ENCODE peak calls at places on chromosomes 11 and 22, in six cellular contexts. One of them, this sample, is unnamed.

GRCh38 chr11:26377619-26378018 is 45.7 kb downstream of the ANO3 start:
- DNase-seq in WTC11: no peak
- DNase-seq in CD8-positive, alpha-beta T cell: no peak
- DNase-seq in AG09319: no peak
- DNase-seq in dorsolateral prefrontal cortex: no peak
- DNase-seq in lung: no peak
- DNase-seq in this sample: no peak

GRCh38 chr11:86091566-86091965 is 22.7 kb upstream of the PICALM start:
- DNase-seq in WTC11: no peak
- DNase-seq in CD8-positive, alpha-beta T cell: no peak
- DNase-seq in AG09319: peak; percentile 36
- DNase-seq in dorsolateral prefrontal cortex: no peak
- DNase-seq in lung: no peak
- DNase-seq in this sample: no peak

GRCh38 chr11:35980646-35981402 is 37.0 kb downstream of the LDLRAD3 start:
- DNase-seq in WTC11: no peak
- DNase-seq in CD8-positive, alpha-beta T cell: no peak
- DNase-seq in AG09319: no peak
- DNase-seq in dorsolateral prefrontal cortex: no peak
- DNase-seq in lung: no peak
- DNase-seq in this sample: no peak

GRCh38 chr11:26620282-26621045 is 48.4 kb upstream of the MUC15 start:
- DNase-seq in WTC11: no peak
- DNase-seq in CD8-positive, alpha-beta T cell: no peak
- DNase-seq in AG09319: no peak
- DNase-seq in dorsolateral prefrontal cortex: no peak
- DNase-seq in lung: no peak
- DNase-seq in this sample: no peak

GRCh38 chr11:42170601-42171000 is 711.1 kb upstream of the LRRC4C start:
- DNase-seq in WTC11: no peak
- DNase-seq in CD8-positive, alpha-beta T cell: no peak
- DNase-seq in AG09319: no peak
- DNase-seq in dorsolateral prefrontal cortex: no peak
- DNase-seq in lung: no peak
- DNase-seq in this sample: no peak

GRCh38 chr22:43993072-43993760 is 30.9 kb upstream of the PARVB start:
- DNase-seq in WTC11: peak; percentile 78
- DNase-seq in CD8-positive, alpha-beta T cell: peak; percentile 30
- DNase-seq in AG09319: peak; percentile 12
- DNase-seq in dorsolateral prefrontal cortex: peak; percentile 53
- DNase-seq in lung: peak; percentile 48
- DNase-seq in this sample: peak; percentile 53

GRCh38 chr11:61480936-61481335 is 27.6 kb upstream of the LRRC10B start:
- DNase-seq in WTC11: peak; percentile 87
- DNase-seq in CD8-positive, alpha-beta T cell: no peak
- DNase-seq in AG09319: no peak
- DNase-seq in dorsolateral prefrontal cortex: no peak
- DNase-seq in lung: no peak
- DNase-seq in this sample: no peak

GRCh38 chr22:32991353-32992115 is 66.6 kb downstream of the SYN3 start:
- DNase-seq in WTC11: no peak
- DNase-seq in CD8-positive, alpha-beta T cell: no peak
- DNase-seq in AG09319: peak; percentile 4
- DNase-seq in dorsolateral prefrontal cortex: no peak
- DNase-seq in lung: no peak
- DNase-seq in this sample: no peak

GRCh38 chr11:60504219-60504618 is 11.0 kb upstream of the MS4A13 start:
- DNase-seq in WTC11: no peak
- DNase-seq in CD8-positive, alpha-beta T cell: no peak
- DNase-seq in AG09319: no peak
- DNase-seq in dorsolateral prefrontal cortex: no peak
- DNase-seq in lung: no peak
- DNase-seq in this sample: no peak

GRCh38 chr22:17873116-17873515 is 98.8 kb upstream of the BID start:
- DNase-seq in WTC11: no peak
- DNase-seq in CD8-positive, alpha-beta T cell: no peak
- DNase-seq in AG09319: no peak
- DNase-seq in dorsolateral prefrontal cortex: no peak
- DNase-seq in lung: no peak
- DNase-seq in this sample: no peak

GRCh38 chr22:49703990-49704344 is 123.7 kb downstream of the BRD1 start:
- DNase-seq in WTC11: no peak
- DNase-seq in CD8-positive, alpha-beta T cell: no peak
- DNase-seq in AG09319: no peak
- DNase-seq in dorsolateral prefrontal cortex: no peak
- DNase-seq in lung: no peak
- DNase-seq in this sample: no peak

GRCh38 chr22:49701380-49702067 is 126.1 kb downstream of the BRD1 start:
- DNase-seq in WTC11: no peak
- DNase-seq in CD8-positive, alpha-beta T cell: no peak
- DNase-seq in AG09319: no peak
- DNase-seq in dorsolateral prefrontal cortex: no peak
- DNase-seq in lung: no peak
- DNase-seq in this sample: no peak

GRCh38 chr22:49703391-49703926 is 124.2 kb downstream of the BRD1 start:
- DNase-seq in WTC11: no peak
- DNase-seq in CD8-positive, alpha-beta T cell: no peak
- DNase-seq in AG09319: no peak
- DNase-seq in dorsolateral prefrontal cortex: no peak
- DNase-seq in lung: no peak
- DNase-seq in this sample: no peak

GRCh38 chr22:49699928-49700498 is 127.7 kb downstream of the BRD1 start:
- DNase-seq in WTC11: no peak
- DNase-seq in CD8-positive, alpha-beta T cell: no peak
- DNase-seq in AG09319: no peak
- DNase-seq in dorsolateral prefrontal cortex: peak; percentile 10
- DNase-seq in lung: no peak
- DNase-seq in this sample: no peak

DNA sequence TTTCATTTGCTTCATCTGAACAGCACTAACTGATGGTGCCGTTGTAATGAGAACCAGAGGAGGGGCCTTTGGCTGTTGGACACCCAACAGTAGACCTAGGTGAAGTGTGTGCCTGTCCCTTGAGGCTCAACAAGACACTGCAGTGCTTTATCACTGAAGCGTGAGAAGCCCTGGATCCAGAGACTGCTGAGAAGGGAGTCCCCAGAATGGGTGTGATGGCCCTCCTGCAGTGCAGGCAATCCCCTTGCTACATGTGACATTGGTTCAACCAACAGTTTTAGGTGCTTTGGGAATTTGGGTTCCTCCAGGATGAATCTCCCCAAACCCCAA is 125.6 kb downstream of the BRD1 start:
- DNase-seq in WTC11: no peak
- DNase-seq in CD8-positive, alpha-beta T cell: no peak
- DNase-seq in AG09319: no peak
- DNase-seq in dorsolateral prefrontal cortex: no peak
- DNase-seq in lung: no peak
- DNase-seq in this sample: no peak
- TF ChIP-seq CTCF in WTC11: no peak
- TF ChIP-seq CTCF in CD8-positive, alpha-beta T cell: peak; percentile 1
- TF ChIP-seq CTCF in AG09319: no peak
- TF ChIP-seq CTCF in dorsolateral prefrontal cortex: no peak
- TF ChIP-seq CTCF in lung: no peak
- TF ChIP-seq CTCF in this sample: no peak

GRCh38 chr11:120182790-120183491 is 27.9 kb upstream of the OAF start:
- DNase-seq in WTC11: peak; percentile 77
- DNase-seq in CD8-positive, alpha-beta T cell: no peak
- DNase-seq in AG09319: no peak
- DNase-seq in dorsolateral prefrontal cortex: peak; percentile 42
- DNase-seq in lung: peak; percentile 34
- DNase-seq in this sample: peak; percentile 7

GRCh38 chr11:120179071-120179672 is 31.7 kb upstream of the OAF start:
- DNase-seq in WTC11: no peak
- DNase-seq in CD8-positive, alpha-beta T cell: no peak
- DNase-seq in AG09319: no peak
- DNase-seq in dorsolateral prefrontal cortex: no peak
- DNase-seq in lung: peak; percentile 28
- DNase-seq in this sample: no peak

GRCh38 chr11:120182357-120182756 is 28.5 kb upstream of the OAF start:
- DNase-seq in WTC11: no peak
- DNase-seq in CD8-positive, alpha-beta T cell: no peak
- DNase-seq in AG09319: no peak
- DNase-seq in dorsolateral prefrontal cortex: peak; percentile 18
- DNase-seq in lung: peak; percentile 20
- DNase-seq in this sample: no peak

GRCh38 chr11:120181446-120181992 is 29.3 kb upstream of the OAF start:
- DNase-seq in WTC11: no peak
- DNase-seq in CD8-positive, alpha-beta T cell: no peak
- DNase-seq in AG09319: no peak
- DNase-seq in dorsolateral prefrontal cortex: peak; percentile 26
- DNase-seq in lung: peak; percentile 25
- DNase-seq in this sample: no peak

GRCh38 chr11:120180571-120181445 is 30.0 kb upstream of the OAF start:
- DNase-seq in WTC11: no peak
- DNase-seq in CD8-positive, alpha-beta T cell: no peak
- DNase-seq in AG09319: no peak
- DNase-seq in dorsolateral prefrontal cortex: no peak
- DNase-seq in lung: peak; percentile 26
- DNase-seq in this sample: peak; percentile 5
- TF ChIP-seq CTCF in WTC11: no peak
- TF ChIP-seq CTCF in CD8-positive, alpha-beta T cell: no peak
- TF ChIP-seq CTCF in AG09319: peak; percentile 29
- TF ChIP-seq CTCF in dorsolateral prefrontal cortex: no peak
- TF ChIP-seq CTCF in lung: no peak
- TF ChIP-seq CTCF in this sample: no peak

GRCh38 chr11:89477175-89477574 is 14.0 kb downstream of the NOX4 start:
- DNase-seq in WTC11: peak; percentile 63
- DNase-seq in CD8-positive, alpha-beta T cell: no peak
- DNase-seq in AG09319: no peak
- DNase-seq in dorsolateral prefrontal cortex: no peak
- DNase-seq in lung: no peak
- DNase-seq in this sample: no peak
- TF ChIP-seq CTCF in WTC11: no peak
- TF ChIP-seq CTCF in CD8-positive, alpha-beta T cell: no peak
- TF ChIP-seq CTCF in AG09319: no peak
- TF ChIP-seq CTCF in dorsolateral prefrontal cortex: no peak
- TF ChIP-seq CTCF in lung: no peak
- TF ChIP-seq CTCF in this sample: no peak

GRCh38 chr22:35155403-35156025 is 89.6 kb downstream of the ISX start:
- DNase-seq in WTC11: peak; percentile 24
- DNase-seq in CD8-positive, alpha-beta T cell: no peak
- DNase-seq in AG09319: no peak
- DNase-seq in dorsolateral prefrontal cortex: no peak
- DNase-seq in lung: no peak
- DNase-seq in this sample: no peak
- TF ChIP-seq CTCF in WTC11: no peak
- TF ChIP-seq CTCF in CD8-positive, alpha-beta T cell: no peak
- TF ChIP-seq CTCF in AG09319: no peak
- TF ChIP-seq CTCF in dorsolateral prefrontal cortex: no peak
- TF ChIP-seq CTCF in lung: no peak
- TF ChIP-seq CTCF in this sample: no peak

DNA sequence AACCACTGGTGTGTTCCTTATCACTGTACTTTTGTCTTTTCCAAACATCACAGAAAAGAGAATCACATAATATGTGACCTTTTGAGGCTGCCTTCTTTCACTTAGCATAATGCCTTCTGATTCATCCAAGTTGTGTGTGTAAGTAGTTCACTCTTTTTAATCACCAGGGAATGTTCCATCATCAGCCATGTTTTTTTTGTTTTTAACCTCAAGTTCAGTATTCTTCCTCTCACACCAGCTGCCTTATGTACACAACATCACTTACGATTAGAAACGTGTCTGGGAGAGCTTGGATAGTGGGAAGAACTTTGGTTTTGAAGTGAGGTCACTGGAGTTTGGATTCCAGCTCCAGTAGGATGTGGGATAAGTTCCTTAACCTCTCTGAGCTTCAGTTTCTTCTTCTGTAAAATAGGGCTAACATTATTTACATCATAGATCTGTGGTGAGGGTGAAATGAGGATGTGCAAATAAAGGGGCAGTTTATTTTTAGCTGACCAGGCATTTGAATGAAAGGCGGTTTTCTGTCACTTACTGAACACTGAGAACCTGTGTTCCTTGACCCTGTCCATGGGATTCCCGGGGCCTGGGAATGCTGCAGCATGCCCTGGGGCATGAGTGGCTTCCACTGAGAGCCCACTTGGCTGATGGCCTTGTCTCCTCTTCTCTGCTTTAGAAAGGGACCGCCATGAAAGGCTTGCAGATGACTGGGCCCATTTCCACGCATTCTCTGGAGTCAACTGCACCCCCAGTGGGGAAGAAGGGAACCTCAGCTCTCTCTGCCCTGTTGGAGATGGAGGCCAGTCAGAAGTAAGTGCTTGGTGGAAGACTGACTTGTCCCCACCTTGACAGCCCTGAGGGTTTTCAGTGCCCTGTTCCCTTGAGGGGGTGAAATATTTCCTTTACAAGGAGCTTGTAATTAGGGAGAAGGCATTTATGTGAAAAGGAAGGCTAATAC is 92.6 kb downstream of the DEPDC5 start:
- DNase-seq in WTC11: peak; percentile 21
- DNase-seq in CD8-positive, alpha-beta T cell: no peak
- DNase-seq in AG09319: no peak
- DNase-seq in dorsolateral prefrontal cortex: no peak
- DNase-seq in lung: no peak
- DNase-seq in this sample: no peak
- TF ChIP-seq CTCF in WTC11: no peak
- TF ChIP-seq CTCF in CD8-positive, alpha-beta T cell: no peak
- TF ChIP-seq CTCF in AG09319: peak; percentile 10
- TF ChIP-seq CTCF in dorsolateral prefrontal cortex: peak; percentile 14
- TF ChIP-seq CTCF in lung: no peak
- TF ChIP-seq CTCF in this sample: no peak

GRCh38 chr11:105432241-105432995 is 177.5 kb upstream of the GRIA4 start:
- DNase-seq in WTC11: no peak
- DNase-seq in CD8-positive, alpha-beta T cell: no peak
- DNase-seq in AG09319: no peak
- DNase-seq in dorsolateral prefrontal cortex: no peak
- DNase-seq in lung: no peak
- DNase-seq in this sample: no peak

GRCh38 chr11:105429421-105429965 is 180.4 kb upstream of the GRIA4 start:
- DNase-seq in WTC11: no peak
- DNase-seq in CD8-positive, alpha-beta T cell: no peak
- DNase-seq in AG09319: no peak
- DNase-seq in dorsolateral prefrontal cortex: no peak
- DNase-seq in lung: no peak
- DNase-seq in this sample: no peak
- TF ChIP-seq CTCF in WTC11: no peak
- TF ChIP-seq CTCF in CD8-positive, alpha-beta T cell: no peak
- TF ChIP-seq CTCF in AG09319: no peak
- TF ChIP-seq CTCF in dorsolateral prefrontal cortex: no peak
- TF ChIP-seq CTCF in lung: no peak
- TF ChIP-seq CTCF in this sample: no peak

GRCh38 chr11:72423840-72424239 is 10.5 kb downstream of the CLPB start:
- DNase-seq in WTC11: no peak
- DNase-seq in CD8-positive, alpha-beta T cell: no peak
- DNase-seq in AG09319: no peak
- DNase-seq in dorsolateral prefrontal cortex: no peak
- DNase-seq in lung: no peak
- DNase-seq in this sample: no peak

GRCh38 chr11:72422414-72422813 is 11.9 kb downstream of the CLPB start:
- DNase-seq in WTC11: no peak
- DNase-seq in CD8-positive, alpha-beta T cell: no peak
- DNase-seq in AG09319: no peak
- DNase-seq in dorsolateral prefrontal cortex: no peak
- DNase-seq in lung: no peak
- DNase-seq in this sample: no peak

GRCh38 chr11:72413914-72414628 is 20.3 kb downstream of the CLPB start:
- DNase-seq in WTC11: peak; percentile 78
- DNase-seq in CD8-positive, alpha-beta T cell: peak; percentile 65
- DNase-seq in AG09319: peak; percentile 53
- DNase-seq in dorsolateral prefrontal cortex: peak; percentile 89
- DNase-seq in lung: peak; percentile 85
- DNase-seq in this sample: peak; percentile 64

GRCh38 chr11:72421351-72421750 is 13.0 kb downstream of the CLPB start:
- DNase-seq in WTC11: no peak
- DNase-seq in CD8-positive, alpha-beta T cell: no peak
- DNase-seq in AG09319: no peak
- DNase-seq in dorsolateral prefrontal cortex: no peak
- DNase-seq in lung: no peak
- DNase-seq in this sample: no peak

GRCh38 chr11:72418834-72419560 is 15.3 kb downstream of the CLPB start:
- DNase-seq in WTC11: no peak
- DNase-seq in CD8-positive, alpha-beta T cell: no peak
- DNase-seq in AG09319: no peak
- DNase-seq in dorsolateral prefrontal cortex: no peak
- DNase-seq in lung: no peak
- DNase-seq in this sample: no peak
- TF ChIP-seq CTCF in WTC11: no peak
- TF ChIP-seq CTCF in CD8-positive, alpha-beta T cell: no peak
- TF ChIP-seq CTCF in AG09319: no peak
- TF ChIP-seq CTCF in dorsolateral prefrontal cortex: no peak
- TF ChIP-seq CTCF in lung: no peak
- TF ChIP-seq CTCF in this sample: no peak